ENCODE peak calls at places on chromosome 21, in nine cellular contexts. J is effector CD4-positive, alpha-beta T cell; T is amygdala; N is AG08395; U is ELR; I is NCI-H1436; B is epithelial cell of prostate; A is B cell; E is activated T-cell treated with anti-CD3 and anti-CD28 coated beads, Interleukin-2, amount 50 U/mL, for 24 hours. W is an unnamed sample.

GRCh38 chr21:40595806-40596205 is 251.2 kb downstream of the DSCAM start:
- DNase-seq in J (no peak), T (no peak), N (no peak), U (no peak), I (no peak), B (peak; percentile 26), A (no peak), E (no peak), W (no peak)

GRCh38 chr21:44058981-44059380 is 46.9 kb downstream of the TRAPPC10 start:
- DNase-seq in J (no peak), T (no peak), N (no peak), U (no peak), I (no peak), B (no peak), A (no peak), E (no peak), W (no peak)

GRCh38 chr21:45972353-45972715 is 9.2 kb upstream of the COL6A1 start:
- DNase-seq in J (no peak), T (no peak), N (no peak), U (no peak), I (no peak), B (no peak), A (peak; percentile 22), E (peak; percentile 41), W (peak; percentile 57)

GRCh38 chr21:41916888-41917433 is 36.9 kb downstream of the C2CD2 start:
- DNase-seq in J (no peak), T (no peak), N (no peak), U (no peak), I (no peak), B (no peak), A (no peak), E (no peak), W (no peak)

GRCh38 chr21:15293251-15293650 is 228.5 kb upstream of the NRIP1 start:
- DNase-seq in J (no peak), T (no peak), N (peak; percentile 34), U (peak; percentile 90), I (no peak), B (no peak), A (no peak), E (no peak), W (peak; percentile 79)

GRCh38 chr21:18840239-18840638 is 436.7 kb upstream of the TMPRSS15 start:
- DNase-seq in J (no peak), T (no peak), N (no peak), U (peak; percentile 10), I (no peak), B (no peak), A (no peak), E (no peak), W (peak; percentile 11)

GRCh38 chr21:32351428-32351827 is 41.4 kb downstream of the URB1 start:
- DNase-seq in J (no peak), T (no peak), N (no peak), U (no peak), I (no peak), B (peak; percentile 93), A (no peak), E (no peak), W (no peak)

GRCh38 chr21:29189358-29189757 is 58.9 kb downstream of the MAP3K7CL start:
- DNase-seq in J (no peak), T (no peak), N (peak; percentile 33), U (peak; percentile 53), I (no peak), B (no peak), A (no peak), E (no peak), W (no peak)

GRCh38 chr21:36156815-36157670 is at the start of gene DOP1B:
- DNase-seq in J (peak; percentile 24), T (no peak), N (no peak), U (no peak), I (peak; percentile 22), B (no peak), A (peak; percentile 79), E (no peak), W (peak; percentile 6)

GRCh38 chr21:17371470-17371869 is 141.4 kb upstream of the CXADR start:
- DNase-seq in J (no peak), T (no peak), N (peak; percentile 8), U (peak; percentile 94), I (no peak), B (peak; percentile 59), A (no peak), E (no peak), W (peak; percentile 64)

GRCh38 chr21:24224411-24224810 is 1382.9 kb downstream of the MRPL39 start:
- DNase-seq in J (no peak), T (no peak), N (no peak), U (no peak), I (peak; percentile 3), B (peak; percentile 5), A (no peak), E (no peak), W (no peak)

GRCh38 chr21:44054710-44055109 is 42.6 kb downstream of the TRAPPC10 start:
- DNase-seq in J (no peak), T (no peak), N (peak; percentile 5), U (no peak), I (no peak), B (no peak), A (no peak), E (no peak), W (no peak)

GRCh38 chr21:16942703-16943102 is 570.1 kb upstream of the CXADR start:
- DNase-seq in J (no peak), T (no peak), N (no peak), U (peak; percentile 46), I (no peak), B (no peak), A (no peak), E (no peak), W (no peak)

GRCh38 chr21:33264561-33264960 is 1.6 kb upstream of the IL10RB start:
- DNase-seq in J (no peak), T (no peak), N (no peak), U (no peak), I (no peak), B (no peak), A (no peak), E (no peak), W (no peak)

GRCh38 chr21:20308586-20308985 is 689.6 kb upstream of the NCAM2 start:
- DNase-seq in J (no peak), T (no peak), N (no peak), U (no peak), I (no peak), B (no peak), A (no peak), E (no peak), W (no peak)

GRCh38 chr21:44949161-44950015 is 9.6 kb downstream of the SLX9 start:
- DNase-seq in J (peak; percentile 85), T (no peak), N (peak; percentile 84), U (peak; percentile 72), I (no peak), B (no peak), A (peak; percentile 87), E (peak; percentile 86), W (peak; percentile 55)

GRCh38 chr21:42561742-42562141 is 48.1 kb downstream of the SLC37A1 start:
- DNase-seq in J (no peak), T (no peak), N (no peak), U (no peak), I (no peak), B (no peak), A (peak; percentile 55), E (no peak), W (no peak)

GRCh38 chr21:16310191-16310590 is 580.4 kb downstream of the USP25 start:
- DNase-seq in J (no peak), T (no peak), N (no peak), U (no peak), I (no peak), B (no peak), A (no peak), E (no peak), W (no peak)

GRCh38 chr21:32764186-32764585 is 7.4 kb downstream of the PAXBP1 start:
- DNase-seq in J (no peak), T (no peak), N (no peak), U (no peak), I (no peak), B (no peak), A (peak; percentile 8), E (no peak), W (no peak)

GRCh38 chr21:45523411-45524101 is 18.7 kb downstream of the SLC19A1 start:
- DNase-seq in J (no peak), T (no peak), N (no peak), U (no peak), I (no peak), B (no peak), A (no peak), E (peak; percentile 22), W (no peak)

GRCh38 chr21:33289199-33289819 is 23.1 kb downstream of the IL10RB start:
- DNase-seq in J (no peak), T (no peak), N (no peak), U (peak; percentile 80), I (no peak), B (no peak), A (no peak), E (no peak), W (peak; percentile 86)

GRCh38 chr21:34364921-34365320 is 1.1 kb downstream of the KCNE2 start:
- DNase-seq in J (no peak), T (no peak), N (no peak), U (no peak), I (no peak), B (no peak), A (no peak), E (no peak), W (no peak)

GRCh38 chr21:32256873-32257620 is 21.8 kb downstream of the MIS18A start:
- DNase-seq in J (no peak), T (peak; percentile 3), N (peak; percentile 95), U (peak; percentile 66), I (no peak), B (no peak), A (no peak), E (no peak), W (peak; percentile 87)

GRCh38 chr21:27649323-27649722 is 682.4 kb upstream of the ADAMTS5 start:
- DNase-seq in J (no peak), T (no peak), N (peak; percentile 74), U (peak; percentile 94), I (no peak), B (peak; percentile 93), A (no peak), E (no peak), W (peak; percentile 81)

GRCh38 chr21:42849759-42850412 is 29.5 kb downstream of the WDR4 start:
- DNase-seq in J (no peak), T (no peak), N (no peak), U (no peak), I (no peak), B (no peak), A (no peak), E (no peak), W (no peak)

GRCh38 chr21:18970941-18971340 is 567.4 kb upstream of the TMPRSS15 start:
- DNase-seq in J (no peak), T (no peak), N (no peak), U (no peak), I (no peak), B (no peak), A (no peak), E (no peak), W (no peak)

GRCh38 chr21:45010860-45011259 is 63.5 kb upstream of the ADARB1 start:
- DNase-seq in J (no peak), T (no peak), N (no peak), U (no peak), I (no peak), B (no peak), A (no peak), E (no peak), W (no peak)

GRCh38 chr21:46124926-46125845 is 27.3 kb downstream of the COL6A2 start:
- DNase-seq in J (no peak), T (no peak), N (no peak), U (no peak), I (no peak), B (no peak), A (no peak), E (peak; percentile 20), W (no peak)

GRCh38 chr21:25700741-25701140 is 34.0 kb downstream of the ATP5PF start:
- DNase-seq in J (no peak), T (no peak), N (no peak), U (peak; percentile 10), I (no peak), B (peak; percentile 22), A (no peak), E (no peak), W (peak; percentile 6)

GRCh38 chr21:15472641-15473040 is 257.1 kb upstream of the USP25 start:
- DNase-seq in J (no peak), T (no peak), N (no peak), U (no peak), I (no peak), B (no peak), A (no peak), E (no peak), W (no peak)

GRCh38 chr21:36579898-36580297 is 100.0 kb upstream of the CLDN14 start:
- DNase-seq in J (no peak), T (no peak), N (no peak), U (no peak), I (no peak), B (no peak), A (no peak), E (no peak), W (peak; percentile 4)